ENCODE peak calls at places on chromosomes 7 and 10, in nine cellular contexts. One of them, this sample, is unnamed.

GRCh38 chr10:80739963-80740715 is 202.4 kb downstream of the SH2D4B start:
- DNase-seq in stimulated activated CD8-positive, alpha-beta memory T cell treated with anti-CD3 and anti-CD28 coated beads, Interleukin-2, amount 100 ng/mL, for 1 hour: no peak
- DNase-seq in iris pigment epithelial cell: no peak
- DNase-seq in activated effector memory CD4-positive, alpha-beta T cell treated with anti-CD3 and anti-CD28 coated beads, Interleukin-2, amount 50 U/mL, for 16 hours: no peak
- DNase-seq in stimulated activated CD4-positive, alpha-beta T cell treated with anti-CD3 and anti-CD28 coated beads, Interleukin-2, amount 100 ng/mL, for 24 hours: no peak
- DNase-seq in SK-N-SH: no peak
- DNase-seq in T-helper 2 cell: no peak
- DNase-seq in BJ: no peak
- DNase-seq in ovary: no peak
- DNase-seq in this sample: no peak

GRCh38 chr10:69826789-69827532 is 25.3 kb downstream of the COL13A1 start:
- DNase-seq in stimulated activated CD8-positive, alpha-beta memory T cell treated with anti-CD3 and anti-CD28 coated beads, Interleukin-2, amount 100 ng/mL, for 1 hour: no peak
- DNase-seq in iris pigment epithelial cell: no peak
- DNase-seq in activated effector memory CD4-positive, alpha-beta T cell treated with anti-CD3 and anti-CD28 coated beads, Interleukin-2, amount 50 U/mL, for 16 hours: no peak
- DNase-seq in stimulated activated CD4-positive, alpha-beta T cell treated with anti-CD3 and anti-CD28 coated beads, Interleukin-2, amount 100 ng/mL, for 24 hours: no peak
- DNase-seq in SK-N-SH: no peak
- DNase-seq in T-helper 2 cell: no peak
- DNase-seq in BJ: no peak
- DNase-seq in ovary: no peak
- DNase-seq in this sample: no peak

GRCh38 chr7:143318661-143319060 is 2.8 kb downstream of the CLCN1 start:
- DNase-seq in stimulated activated CD8-positive, alpha-beta memory T cell treated with anti-CD3 and anti-CD28 coated beads, Interleukin-2, amount 100 ng/mL, for 1 hour: no peak
- DNase-seq in iris pigment epithelial cell: peak; percentile 80
- DNase-seq in activated effector memory CD4-positive, alpha-beta T cell treated with anti-CD3 and anti-CD28 coated beads, Interleukin-2, amount 50 U/mL, for 16 hours: no peak
- DNase-seq in stimulated activated CD4-positive, alpha-beta T cell treated with anti-CD3 and anti-CD28 coated beads, Interleukin-2, amount 100 ng/mL, for 24 hours: no peak
- DNase-seq in SK-N-SH: no peak
- DNase-seq in T-helper 2 cell: no peak
- DNase-seq in BJ: no peak
- DNase-seq in ovary: no peak
- DNase-seq in this sample: no peak

GRCh38 chr7:106730021-106730420 is 69.1 kb upstream of the CCDC71L start:
- DNase-seq in stimulated activated CD8-positive, alpha-beta memory T cell treated with anti-CD3 and anti-CD28 coated beads, Interleukin-2, amount 100 ng/mL, for 1 hour: no peak
- DNase-seq in iris pigment epithelial cell: no peak
- DNase-seq in activated effector memory CD4-positive, alpha-beta T cell treated with anti-CD3 and anti-CD28 coated beads, Interleukin-2, amount 50 U/mL, for 16 hours: no peak
- DNase-seq in stimulated activated CD4-positive, alpha-beta T cell treated with anti-CD3 and anti-CD28 coated beads, Interleukin-2, amount 100 ng/mL, for 24 hours: no peak
- DNase-seq in SK-N-SH: no peak
- DNase-seq in T-helper 2 cell: no peak
- DNase-seq in BJ: no peak
- DNase-seq in ovary: no peak
- DNase-seq in this sample: no peak

GRCh38 chr7:95511716-95512260 is 26.0 kb downstream of the ASB4 start:
- DNase-seq in stimulated activated CD8-positive, alpha-beta memory T cell treated with anti-CD3 and anti-CD28 coated beads, Interleukin-2, amount 100 ng/mL, for 1 hour: peak; percentile 10
- DNase-seq in iris pigment epithelial cell: peak; percentile 76
- DNase-seq in activated effector memory CD4-positive, alpha-beta T cell treated with anti-CD3 and anti-CD28 coated beads, Interleukin-2, amount 50 U/mL, for 16 hours: peak; percentile 75
- DNase-seq in stimulated activated CD4-positive, alpha-beta T cell treated with anti-CD3 and anti-CD28 coated beads, Interleukin-2, amount 100 ng/mL, for 24 hours: peak; percentile 52
- DNase-seq in SK-N-SH: peak; percentile 48
- DNase-seq in T-helper 2 cell: peak; percentile 10
- DNase-seq in BJ: peak; percentile 13
- DNase-seq in ovary: peak; percentile 78
- DNase-seq in this sample: peak; percentile 54

GRCh38 chr7:101891936-101892640 is 74.7 kb downstream of the CUX1 start:
- DNase-seq in stimulated activated CD8-positive, alpha-beta memory T cell treated with anti-CD3 and anti-CD28 coated beads, Interleukin-2, amount 100 ng/mL, for 1 hour: no peak
- DNase-seq in iris pigment epithelial cell: no peak
- DNase-seq in activated effector memory CD4-positive, alpha-beta T cell treated with anti-CD3 and anti-CD28 coated beads, Interleukin-2, amount 50 U/mL, for 16 hours: no peak
- DNase-seq in stimulated activated CD4-positive, alpha-beta T cell treated with anti-CD3 and anti-CD28 coated beads, Interleukin-2, amount 100 ng/mL, for 24 hours: no peak
- DNase-seq in SK-N-SH: no peak
- DNase-seq in T-helper 2 cell: no peak
- DNase-seq in BJ: no peak
- DNase-seq in ovary: no peak
- DNase-seq in this sample: no peak

GRCh38 chr10:58017719-58018367 is 249.9 kb downstream of the IPMK start:
- DNase-seq in stimulated activated CD8-positive, alpha-beta memory T cell treated with anti-CD3 and anti-CD28 coated beads, Interleukin-2, amount 100 ng/mL, for 1 hour: no peak
- DNase-seq in iris pigment epithelial cell: peak; percentile 89
- DNase-seq in activated effector memory CD4-positive, alpha-beta T cell treated with anti-CD3 and anti-CD28 coated beads, Interleukin-2, amount 50 U/mL, for 16 hours: no peak
- DNase-seq in stimulated activated CD4-positive, alpha-beta T cell treated with anti-CD3 and anti-CD28 coated beads, Interleukin-2, amount 100 ng/mL, for 24 hours: no peak
- DNase-seq in SK-N-SH: no peak
- DNase-seq in T-helper 2 cell: no peak
- DNase-seq in BJ: peak; percentile 69
- DNase-seq in ovary: no peak
- DNase-seq in this sample: no peak

GRCh38 chr10:4338768-4339167 is 487.2 kb upstream of the AKR1E2 start:
- DNase-seq in stimulated activated CD8-positive, alpha-beta memory T cell treated with anti-CD3 and anti-CD28 coated beads, Interleukin-2, amount 100 ng/mL, for 1 hour: no peak
- DNase-seq in iris pigment epithelial cell: no peak
- DNase-seq in activated effector memory CD4-positive, alpha-beta T cell treated with anti-CD3 and anti-CD28 coated beads, Interleukin-2, amount 50 U/mL, for 16 hours: no peak
- DNase-seq in stimulated activated CD4-positive, alpha-beta T cell treated with anti-CD3 and anti-CD28 coated beads, Interleukin-2, amount 100 ng/mL, for 24 hours: no peak
- DNase-seq in SK-N-SH: no peak
- DNase-seq in T-helper 2 cell: no peak
- DNase-seq in BJ: no peak
- DNase-seq in ovary: no peak
- DNase-seq in this sample: no peak

GRCh38 chr10:93495654-93496321 is 624 bp upstream of the CEP55 start:
- DNase-seq in stimulated activated CD8-positive, alpha-beta memory T cell treated with anti-CD3 and anti-CD28 coated beads, Interleukin-2, amount 100 ng/mL, for 1 hour: no peak
- DNase-seq in iris pigment epithelial cell: no peak
- DNase-seq in activated effector memory CD4-positive, alpha-beta T cell treated with anti-CD3 and anti-CD28 coated beads, Interleukin-2, amount 50 U/mL, for 16 hours: no peak
- DNase-seq in stimulated activated CD4-positive, alpha-beta T cell treated with anti-CD3 and anti-CD28 coated beads, Interleukin-2, amount 100 ng/mL, for 24 hours: peak; percentile 31
- DNase-seq in SK-N-SH: peak; percentile 44
- DNase-seq in T-helper 2 cell: no peak
- DNase-seq in BJ: no peak
- DNase-seq in ovary: peak; percentile 26
- DNase-seq in this sample: no peak

GRCh38 chr7:40922316-40922670 is 780.6 kb downstream of the INHBA start:
- DNase-seq in stimulated activated CD8-positive, alpha-beta memory T cell treated with anti-CD3 and anti-CD28 coated beads, Interleukin-2, amount 100 ng/mL, for 1 hour: no peak
- DNase-seq in iris pigment epithelial cell: peak; percentile 84
- DNase-seq in activated effector memory CD4-positive, alpha-beta T cell treated with anti-CD3 and anti-CD28 coated beads, Interleukin-2, amount 50 U/mL, for 16 hours: no peak
- DNase-seq in stimulated activated CD4-positive, alpha-beta T cell treated with anti-CD3 and anti-CD28 coated beads, Interleukin-2, amount 100 ng/mL, for 24 hours: no peak
- DNase-seq in SK-N-SH: no peak
- DNase-seq in T-helper 2 cell: no peak
- DNase-seq in BJ: peak; percentile 74
- DNase-seq in ovary: no peak
- DNase-seq in this sample: no peak

GRCh38 chr10:86969421-86970041 is 1.2 kb downstream of the ADIRF start:
- DNase-seq in stimulated activated CD8-positive, alpha-beta memory T cell treated with anti-CD3 and anti-CD28 coated beads, Interleukin-2, amount 100 ng/mL, for 1 hour: no peak
- DNase-seq in iris pigment epithelial cell: no peak
- DNase-seq in activated effector memory CD4-positive, alpha-beta T cell treated with anti-CD3 and anti-CD28 coated beads, Interleukin-2, amount 50 U/mL, for 16 hours: peak; percentile 62
- DNase-seq in stimulated activated CD4-positive, alpha-beta T cell treated with anti-CD3 and anti-CD28 coated beads, Interleukin-2, amount 100 ng/mL, for 24 hours: peak; percentile 16
- DNase-seq in SK-N-SH: no peak
- DNase-seq in T-helper 2 cell: no peak
- DNase-seq in BJ: no peak
- DNase-seq in ovary: peak; percentile 66
- DNase-seq in this sample: no peak

GRCh38 chr7:41416208-41416595 is 286.7 kb downstream of the INHBA start:
- DNase-seq in stimulated activated CD8-positive, alpha-beta memory T cell treated with anti-CD3 and anti-CD28 coated beads, Interleukin-2, amount 100 ng/mL, for 1 hour: no peak
- DNase-seq in iris pigment epithelial cell: no peak
- DNase-seq in activated effector memory CD4-positive, alpha-beta T cell treated with anti-CD3 and anti-CD28 coated beads, Interleukin-2, amount 50 U/mL, for 16 hours: no peak
- DNase-seq in stimulated activated CD4-positive, alpha-beta T cell treated with anti-CD3 and anti-CD28 coated beads, Interleukin-2, amount 100 ng/mL, for 24 hours: no peak
- DNase-seq in SK-N-SH: no peak
- DNase-seq in T-helper 2 cell: no peak
- DNase-seq in BJ: no peak
- DNase-seq in ovary: no peak
- DNase-seq in this sample: no peak

GRCh38 chr7:79137942-79138341 is 315.5 kb downstream of the MAGI2 start:
- DNase-seq in stimulated activated CD8-positive, alpha-beta memory T cell treated with anti-CD3 and anti-CD28 coated beads, Interleukin-2, amount 100 ng/mL, for 1 hour: no peak
- DNase-seq in iris pigment epithelial cell: peak; percentile 80
- DNase-seq in activated effector memory CD4-positive, alpha-beta T cell treated with anti-CD3 and anti-CD28 coated beads, Interleukin-2, amount 50 U/mL, for 16 hours: no peak
- DNase-seq in stimulated activated CD4-positive, alpha-beta T cell treated with anti-CD3 and anti-CD28 coated beads, Interleukin-2, amount 100 ng/mL, for 24 hours: no peak
- DNase-seq in SK-N-SH: no peak
- DNase-seq in T-helper 2 cell: no peak
- DNase-seq in BJ: peak; percentile 53
- DNase-seq in ovary: no peak
- DNase-seq in this sample: no peak

GRCh38 chr10:22341190-22341935 is 3.9 kb upstream of the SPAG6 start:
- DNase-seq in stimulated activated CD8-positive, alpha-beta memory T cell treated with anti-CD3 and anti-CD28 coated beads, Interleukin-2, amount 100 ng/mL, for 1 hour: no peak
- DNase-seq in iris pigment epithelial cell: peak; percentile 22
- DNase-seq in activated effector memory CD4-positive, alpha-beta T cell treated with anti-CD3 and anti-CD28 coated beads, Interleukin-2, amount 50 U/mL, for 16 hours: no peak
- DNase-seq in stimulated activated CD4-positive, alpha-beta T cell treated with anti-CD3 and anti-CD28 coated beads, Interleukin-2, amount 100 ng/mL, for 24 hours: no peak
- DNase-seq in SK-N-SH: peak; percentile 79
- DNase-seq in T-helper 2 cell: no peak
- DNase-seq in BJ: no peak
- DNase-seq in ovary: peak; percentile 73
- DNase-seq in this sample: no peak

GRCh38 chr7:4613855-4614548 is 68.1 kb upstream of the FOXK1 start:
- DNase-seq in stimulated activated CD8-positive, alpha-beta memory T cell treated with anti-CD3 and anti-CD28 coated beads, Interleukin-2, amount 100 ng/mL, for 1 hour: no peak
- DNase-seq in iris pigment epithelial cell: peak; percentile 77
- DNase-seq in activated effector memory CD4-positive, alpha-beta T cell treated with anti-CD3 and anti-CD28 coated beads, Interleukin-2, amount 50 U/mL, for 16 hours: peak; percentile 54
- DNase-seq in stimulated activated CD4-positive, alpha-beta T cell treated with anti-CD3 and anti-CD28 coated beads, Interleukin-2, amount 100 ng/mL, for 24 hours: no peak
- DNase-seq in SK-N-SH: peak; percentile 9
- DNase-seq in T-helper 2 cell: no peak
- DNase-seq in BJ: no peak
- DNase-seq in ovary: no peak
- DNase-seq in this sample: no peak

GRCh38 chr7:144656960-144657359 is 178.9 kb downstream of the TPK1 start:
- DNase-seq in stimulated activated CD8-positive, alpha-beta memory T cell treated with anti-CD3 and anti-CD28 coated beads, Interleukin-2, amount 100 ng/mL, for 1 hour: no peak
- DNase-seq in iris pigment epithelial cell: no peak
- DNase-seq in activated effector memory CD4-positive, alpha-beta T cell treated with anti-CD3 and anti-CD28 coated beads, Interleukin-2, amount 50 U/mL, for 16 hours: no peak
- DNase-seq in stimulated activated CD4-positive, alpha-beta T cell treated with anti-CD3 and anti-CD28 coated beads, Interleukin-2, amount 100 ng/mL, for 24 hours: no peak
- DNase-seq in SK-N-SH: no peak
- DNase-seq in T-helper 2 cell: no peak
- DNase-seq in BJ: no peak
- DNase-seq in ovary: no peak
- DNase-seq in this sample: no peak

GRCh38 chr7:88566174-88566729 is 193.2 kb upstream of the ZNF804B start:
- DNase-seq in stimulated activated CD8-positive, alpha-beta memory T cell treated with anti-CD3 and anti-CD28 coated beads, Interleukin-2, amount 100 ng/mL, for 1 hour: no peak
- DNase-seq in iris pigment epithelial cell: no peak
- DNase-seq in activated effector memory CD4-positive, alpha-beta T cell treated with anti-CD3 and anti-CD28 coated beads, Interleukin-2, amount 50 U/mL, for 16 hours: no peak
- DNase-seq in stimulated activated CD4-positive, alpha-beta T cell treated with anti-CD3 and anti-CD28 coated beads, Interleukin-2, amount 100 ng/mL, for 24 hours: no peak
- DNase-seq in SK-N-SH: no peak
- DNase-seq in T-helper 2 cell: no peak
- DNase-seq in BJ: no peak
- DNase-seq in ovary: no peak
- DNase-seq in this sample: no peak

GRCh38 chr10:91592282-91593020 is 40.4 kb downstream of the PPP1R3C start:
- DNase-seq in stimulated activated CD8-positive, alpha-beta memory T cell treated with anti-CD3 and anti-CD28 coated beads, Interleukin-2, amount 100 ng/mL, for 1 hour: no peak
- DNase-seq in iris pigment epithelial cell: no peak
- DNase-seq in activated effector memory CD4-positive, alpha-beta T cell treated with anti-CD3 and anti-CD28 coated beads, Interleukin-2, amount 50 U/mL, for 16 hours: no peak
- DNase-seq in stimulated activated CD4-positive, alpha-beta T cell treated with anti-CD3 and anti-CD28 coated beads, Interleukin-2, amount 100 ng/mL, for 24 hours: no peak
- DNase-seq in SK-N-SH: no peak
- DNase-seq in T-helper 2 cell: no peak
- DNase-seq in BJ: no peak
- DNase-seq in ovary: no peak
- DNase-seq in this sample: no peak

GRCh38 chr10:31210190-31210589 is 108.8 kb upstream of the ZEB1 start:
- DNase-seq in stimulated activated CD8-positive, alpha-beta memory T cell treated with anti-CD3 and anti-CD28 coated beads, Interleukin-2, amount 100 ng/mL, for 1 hour: no peak
- DNase-seq in iris pigment epithelial cell: no peak
- DNase-seq in activated effector memory CD4-positive, alpha-beta T cell treated with anti-CD3 and anti-CD28 coated beads, Interleukin-2, amount 50 U/mL, for 16 hours: no peak
- DNase-seq in stimulated activated CD4-positive, alpha-beta T cell treated with anti-CD3 and anti-CD28 coated beads, Interleukin-2, amount 100 ng/mL, for 24 hours: no peak
- DNase-seq in SK-N-SH: no peak
- DNase-seq in T-helper 2 cell: no peak
- DNase-seq in BJ: no peak
- DNase-seq in ovary: no peak
- DNase-seq in this sample: no peak

GRCh38 chr7:140036224-140036651 is 26.5 kb downstream of the PARP12 start:
- DNase-seq in stimulated activated CD8-positive, alpha-beta memory T cell treated with anti-CD3 and anti-CD28 coated beads, Interleukin-2, amount 100 ng/mL, for 1 hour: no peak
- DNase-seq in iris pigment epithelial cell: no peak
- DNase-seq in activated effector memory CD4-positive, alpha-beta T cell treated with anti-CD3 and anti-CD28 coated beads, Interleukin-2, amount 50 U/mL, for 16 hours: no peak
- DNase-seq in stimulated activated CD4-positive, alpha-beta T cell treated with anti-CD3 and anti-CD28 coated beads, Interleukin-2, amount 100 ng/mL, for 24 hours: no peak
- DNase-seq in SK-N-SH: peak; percentile 88
- DNase-seq in T-helper 2 cell: no peak
- DNase-seq in BJ: no peak
- DNase-seq in ovary: no peak
- DNase-seq in this sample: peak; percentile 53

GRCh38 chr10:78991187-78991586 is 77.6 kb upstream of the ZMIZ1 start:
- DNase-seq in stimulated activated CD8-positive, alpha-beta memory T cell treated with anti-CD3 and anti-CD28 coated beads, Interleukin-2, amount 100 ng/mL, for 1 hour: no peak
- DNase-seq in iris pigment epithelial cell: peak; percentile 23
- DNase-seq in activated effector memory CD4-positive, alpha-beta T cell treated with anti-CD3 and anti-CD28 coated beads, Interleukin-2, amount 50 U/mL, for 16 hours: no peak
- DNase-seq in stimulated activated CD4-positive, alpha-beta T cell treated with anti-CD3 and anti-CD28 coated beads, Interleukin-2, amount 100 ng/mL, for 24 hours: no peak
- DNase-seq in SK-N-SH: no peak
- DNase-seq in T-helper 2 cell: no peak
- DNase-seq in BJ: no peak
- DNase-seq in ovary: no peak
- DNase-seq in this sample: no peak

GRCh38 chr10:24929056-24929544 is 23.3 kb downstream of the PRTFDC1 start:
- DNase-seq in stimulated activated CD8-positive, alpha-beta memory T cell treated with anti-CD3 and anti-CD28 coated beads, Interleukin-2, amount 100 ng/mL, for 1 hour: no peak
- DNase-seq in iris pigment epithelial cell: peak; percentile 14
- DNase-seq in activated effector memory CD4-positive, alpha-beta T cell treated with anti-CD3 and anti-CD28 coated beads, Interleukin-2, amount 50 U/mL, for 16 hours: no peak
- DNase-seq in stimulated activated CD4-positive, alpha-beta T cell treated with anti-CD3 and anti-CD28 coated beads, Interleukin-2, amount 100 ng/mL, for 24 hours: no peak
- DNase-seq in SK-N-SH: no peak
- DNase-seq in T-helper 2 cell: no peak
- DNase-seq in BJ: no peak
- DNase-seq in ovary: no peak
- DNase-seq in this sample: no peak

GRCh38 chr10:88017781-88018180 is 154.4 kb downstream of the PTEN start:
- DNase-seq in stimulated activated CD8-positive, alpha-beta memory T cell treated with anti-CD3 and anti-CD28 coated beads, Interleukin-2, amount 100 ng/mL, for 1 hour: no peak
- DNase-seq in iris pigment epithelial cell: no peak
- DNase-seq in activated effector memory CD4-positive, alpha-beta T cell treated with anti-CD3 and anti-CD28 coated beads, Interleukin-2, amount 50 U/mL, for 16 hours: no peak
- DNase-seq in stimulated activated CD4-positive, alpha-beta T cell treated with anti-CD3 and anti-CD28 coated beads, Interleukin-2, amount 100 ng/mL, for 24 hours: no peak
- DNase-seq in SK-N-SH: no peak
- DNase-seq in T-helper 2 cell: no peak
- DNase-seq in BJ: no peak
- DNase-seq in ovary: no peak
- DNase-seq in this sample: no peak

GRCh38 chr7:47326808-47327207 is 255.1 kb downstream of the TNS3 start:
- DNase-seq in stimulated activated CD8-positive, alpha-beta memory T cell treated with anti-CD3 and anti-CD28 coated beads, Interleukin-2, amount 100 ng/mL, for 1 hour: no peak
- DNase-seq in iris pigment epithelial cell: peak; percentile 79
- DNase-seq in activated effector memory CD4-positive, alpha-beta T cell treated with anti-CD3 and anti-CD28 coated beads, Interleukin-2, amount 50 U/mL, for 16 hours: no peak
- DNase-seq in stimulated activated CD4-positive, alpha-beta T cell treated with anti-CD3 and anti-CD28 coated beads, Interleukin-2, amount 100 ng/mL, for 24 hours: no peak
- DNase-seq in SK-N-SH: peak; percentile 85
- DNase-seq in T-helper 2 cell: no peak
- DNase-seq in BJ: no peak
- DNase-seq in ovary: peak; percentile 67
- DNase-seq in this sample: no peak

GRCh38 chr7:132846086-132846485 is 235.8 kb downstream of the CHCHD3 start:
- DNase-seq in stimulated activated CD8-positive, alpha-beta memory T cell treated with anti-CD3 and anti-CD28 coated beads, Interleukin-2, amount 100 ng/mL, for 1 hour: no peak
- DNase-seq in iris pigment epithelial cell: no peak
- DNase-seq in activated effector memory CD4-positive, alpha-beta T cell treated with anti-CD3 and anti-CD28 coated beads, Interleukin-2, amount 50 U/mL, for 16 hours: no peak
- DNase-seq in stimulated activated CD4-positive, alpha-beta T cell treated with anti-CD3 and anti-CD28 coated beads, Interleukin-2, amount 100 ng/mL, for 24 hours: no peak
- DNase-seq in SK-N-SH: no peak
- DNase-seq in T-helper 2 cell: no peak
- DNase-seq in BJ: no peak
- DNase-seq in ovary: no peak
- DNase-seq in this sample: no peak

GRCh38 chr7:157751351-157751750 is 414.5 kb downstream of the DNAJB6 start:
- DNase-seq in stimulated activated CD8-positive, alpha-beta memory T cell treated with anti-CD3 and anti-CD28 coated beads, Interleukin-2, amount 100 ng/mL, for 1 hour: no peak
- DNase-seq in iris pigment epithelial cell: no peak
- DNase-seq in activated effector memory CD4-positive, alpha-beta T cell treated with anti-CD3 and anti-CD28 coated beads, Interleukin-2, amount 50 U/mL, for 16 hours: no peak
- DNase-seq in stimulated activated CD4-positive, alpha-beta T cell treated with anti-CD3 and anti-CD28 coated beads, Interleukin-2, amount 100 ng/mL, for 24 hours: no peak
- DNase-seq in SK-N-SH: no peak
- DNase-seq in T-helper 2 cell: no peak
- DNase-seq in BJ: no peak
- DNase-seq in ovary: no peak
- DNase-seq in this sample: no peak

GRCh38 chr10:94212876-94213595 is 149.7 kb downstream of the NOC3L start:
- DNase-seq in stimulated activated CD8-positive, alpha-beta memory T cell treated with anti-CD3 and anti-CD28 coated beads, Interleukin-2, amount 100 ng/mL, for 1 hour: no peak
- DNase-seq in iris pigment epithelial cell: peak; percentile 71
- DNase-seq in activated effector memory CD4-positive, alpha-beta T cell treated with anti-CD3 and anti-CD28 coated beads, Interleukin-2, amount 50 U/mL, for 16 hours: no peak
- DNase-seq in stimulated activated CD4-positive, alpha-beta T cell treated with anti-CD3 and anti-CD28 coated beads, Interleukin-2, amount 100 ng/mL, for 24 hours: no peak
- DNase-seq in SK-N-SH: no peak
- DNase-seq in T-helper 2 cell: no peak
- DNase-seq in BJ: no peak
- DNase-seq in ovary: no peak
- DNase-seq in this sample: no peak

GRCh38 chr7:76071316-76072242 is 23.7 kb downstream of the MDH2 start:
- DNase-seq in stimulated activated CD8-positive, alpha-beta memory T cell treated with anti-CD3 and anti-CD28 coated beads, Interleukin-2, amount 100 ng/mL, for 1 hour: no peak
- DNase-seq in iris pigment epithelial cell: no peak
- DNase-seq in activated effector memory CD4-positive, alpha-beta T cell treated with anti-CD3 and anti-CD28 coated beads, Interleukin-2, amount 50 U/mL, for 16 hours: no peak
- DNase-seq in stimulated activated CD4-positive, alpha-beta T cell treated with anti-CD3 and anti-CD28 coated beads, Interleukin-2, amount 100 ng/mL, for 24 hours: no peak
- DNase-seq in SK-N-SH: peak; percentile 15
- DNase-seq in T-helper 2 cell: no peak
- DNase-seq in BJ: no peak
- DNase-seq in ovary: peak; percentile 71
- DNase-seq in this sample: no peak

GRCh38 chr10:120495226-120495625 is 38.2 kb downstream of the PLPP4 start:
- DNase-seq in stimulated activated CD8-positive, alpha-beta memory T cell treated with anti-CD3 and anti-CD28 coated beads, Interleukin-2, amount 100 ng/mL, for 1 hour: no peak
- DNase-seq in iris pigment epithelial cell: peak; percentile 72
- DNase-seq in activated effector memory CD4-positive, alpha-beta T cell treated with anti-CD3 and anti-CD28 coated beads, Interleukin-2, amount 50 U/mL, for 16 hours: no peak
- DNase-seq in stimulated activated CD4-positive, alpha-beta T cell treated with anti-CD3 and anti-CD28 coated beads, Interleukin-2, amount 100 ng/mL, for 24 hours: no peak
- DNase-seq in SK-N-SH: peak; percentile 45
- DNase-seq in T-helper 2 cell: no peak
- DNase-seq in BJ: no peak
- DNase-seq in ovary: no peak
- DNase-seq in this sample: no peak

GRCh38 chr7:153948055-153948454 is 104.1 kb upstream of the DPP6 start:
- DNase-seq in stimulated activated CD8-positive, alpha-beta memory T cell treated with anti-CD3 and anti-CD28 coated beads, Interleukin-2, amount 100 ng/mL, for 1 hour: no peak
- DNase-seq in iris pigment epithelial cell: no peak
- DNase-seq in activated effector memory CD4-positive, alpha-beta T cell treated with anti-CD3 and anti-CD28 coated beads, Interleukin-2, amount 50 U/mL, for 16 hours: no peak
- DNase-seq in stimulated activated CD4-positive, alpha-beta T cell treated with anti-CD3 and anti-CD28 coated beads, Interleukin-2, amount 100 ng/mL, for 24 hours: no peak
- DNase-seq in SK-N-SH: no peak
- DNase-seq in T-helper 2 cell: no peak
- DNase-seq in BJ: no peak
- DNase-seq in ovary: no peak
- DNase-seq in this sample: no peak

GRCh38 chr7:150375662-150376521 is 3.2 kb upstream of the ZNF775 start:
- DNase-seq in stimulated activated CD8-positive, alpha-beta memory T cell treated with anti-CD3 and anti-CD28 coated beads, Interleukin-2, amount 100 ng/mL, for 1 hour: no peak
- DNase-seq in iris pigment epithelial cell: no peak
- DNase-seq in activated effector memory CD4-positive, alpha-beta T cell treated with anti-CD3 and anti-CD28 coated beads, Interleukin-2, amount 50 U/mL, for 16 hours: peak; percentile 73
- DNase-seq in stimulated activated CD4-positive, alpha-beta T cell treated with anti-CD3 and anti-CD28 coated beads, Interleukin-2, amount 100 ng/mL, for 24 hours: peak; percentile 58
- DNase-seq in SK-N-SH: no peak
- DNase-seq in T-helper 2 cell: no peak
- DNase-seq in BJ: no peak
- DNase-seq in ovary: no peak
- DNase-seq in this sample: peak; percentile 71

This sample was measured in stimulated activated naive B cell treated with anti-CD40 and anti-IgM and Interleukin-4, amounts not matched to agents 10 μg/mL and 1 μg/mL and 100 μg/mL, for 72 hours.